ENCODE peak calls at places on chromosomes 4 and X, in nine cellular contexts. J, I, L, Z, E, C, S, G and O are unnamed samples.

GRCh38 chr4:91086008-91086407 is 958.8 kb downstream of the CCSER1 start:
- DNase-seq in J (no peak), I (no peak), L (no peak), Z (no peak), E (no peak), C (peak), S (no peak), G (no peak), O (no peak)

GRCh38 chr4:19809989-19810388 is 441.7 kb upstream of the SLIT2 start:
- DNase-seq in J (no peak), I (no peak), L (no peak), Z (no peak), E (peak), C (no peak), S (peak), G (no peak), O (no peak)

GRCh38 chr4:29153642-29154041 is 1566.5 kb upstream of the PCDH7 start:
- DNase-seq in J (no peak), I (no peak), L (no peak), Z (no peak), E (no peak), C (no peak), S (no peak), G (no peak), O (no peak)

GRCh38 chr4:102843273-102843672 is 15.9 kb upstream of the UBE2D3 start:
- DNase-seq in J (no peak), I (no peak), L (no peak), Z (no peak), E (no peak), C (no peak), S (peak), G (no peak), O (no peak)

GRCh38 chrX:114717921-114718320 is 134.0 kb downstream of the HTR2C start:
- DNase-seq in J (no peak), I (no peak), L (no peak), Z (no peak), E (no peak), C (peak), S (no peak), G (no peak), O (no peak)

GRCh38 chrX:68098431-68098830 is 334.9 kb downstream of the OPHN1 start:
- DNase-seq in J (no peak), I (no peak), L (no peak), Z (no peak), E (no peak), C (no peak), S (no peak), G (no peak), O (no peak)

GRCh38 chr4:123121241-123121907 is 199.0 kb upstream of the NUDT6 start:
- DNase-seq in J (no peak), I (no peak), L (no peak), Z (no peak), E (peak), C (no peak), S (peak), G (no peak), O (no peak)

GRCh38 chr4:75514949-75515612 is 808 bp downstream of the THAP6 start:
- DNase-seq in J (no peak), I (no peak), L (peak), Z (no peak), E (no peak), C (no peak), S (peak), G (peak), O (peak)

GRCh38 chr4:26887143-26887542 is 26.5 kb downstream of the STIM2 start:
- DNase-seq in J (no peak), I (no peak), L (no peak), Z (no peak), E (no peak), C (no peak), S (no peak), G (no peak), O (no peak)

GRCh38 chr4:8709729-8710360 is 117.3 kb downstream of the CPZ start:
- DNase-seq in J (no peak), I (no peak), L (no peak), Z (peak), E (no peak), C (peak), S (no peak), G (no peak), O (no peak)

GRCh38 chrX:39065051-39065871 is 264.0 kb downstream of the MID1IP1 start:
- DNase-seq in J (peak), I (no peak), L (no peak), Z (no peak), E (no peak), C (peak), S (no peak), G (no peak), O (no peak)

GRCh38 chrX:20431486-20431885 is 164.8 kb upstream of the RPS6KA3 start:
- DNase-seq in J (no peak), I (no peak), L (no peak), Z (no peak), E (no peak), C (no peak), S (no peak), G (no peak), O (no peak)

GRCh38 chrX:153333271-153333670 is 682 bp upstream of the ZNF275 start:
- DNase-seq in J (no peak), I (peak), L (no peak), Z (no peak), E (peak), C (no peak), S (no peak), G (no peak), O (no peak)

GRCh38 chrX:154505726-154506125 is 10.3 kb downstream of the FAM3A start:
- DNase-seq in J (no peak), I (no peak), L (peak), Z (no peak), E (peak), C (peak), S (no peak), G (no peak), O (no peak)

GRCh38 chrX:124223524-124223923 is 108.9 kb upstream of the TEX13D start:
- DNase-seq in J (no peak), I (no peak), L (no peak), Z (no peak), E (no peak), C (peak), S (no peak), G (peak), O (peak)

GRCh38 chr4:87118826-87119225 is 101.6 kb downstream of the KLHL8 start:
- DNase-seq in J (no peak), I (no peak), L (no peak), Z (no peak), E (peak), C (peak), S (peak), G (no peak), O (no peak)

GRCh38 chr4:112557676-112558411 is 41.9 kb upstream of the NEUROG2 start:
- DNase-seq in J (no peak), I (peak), L (no peak), Z (no peak), E (no peak), C (peak), S (no peak), G (no peak), O (no peak)

GRCh38 chrX:132022115-132022862 is 813 bp upstream of the STK26 start:
- DNase-seq in J (no peak), I (no peak), L (peak), Z (no peak), E (no peak), C (peak), S (peak), G (peak), O (peak)

GRCh38 chr4:169219440-169219839 is 51.3 kb downstream of the SH3RF1 start:
- DNase-seq in J (no peak), I (no peak), L (no peak), Z (no peak), E (no peak), C (no peak), S (peak), G (no peak), O (no peak)

GRCh38 chr4:94412019-94413017 is 39.4 kb upstream of the PDLIM5 start:
- DNase-seq in J (peak), I (no peak), L (peak), Z (no peak), E (peak), C (no peak), S (peak), G (no peak), O (no peak)